ENCODE peak calls at places on chromosomes 5 and 9, in four cellular contexts. T is neuronal stem cell, I is transverse colon, R is hepatocyte. J is an unnamed sample.

GRCh38 chr9:114134827-114135396 is 20.4 kb upstream of the COL27A1 start:
- DNase-seq in T (no peak), I (no peak), R (no peak), J (no peak)

GRCh38 chr9:123434619-123435240 is 78.7 kb downstream of the CRB2 start:
- DNase-seq in T (no peak), I (no peak), R (no peak), J (no peak)

GRCh38 chr5:5270958-5271605 is 131.0 kb downstream of the ADAMTS16 start:
- DNase-seq in T (peak; percentile 12), I (peak; percentile 14), R (peak; percentile 92), J (peak; percentile 74)

GRCh38 chr5:125298258-125298657 is 551.8 kb upstream of the ZNF608 start:
- DNase-seq in T (no peak), I (no peak), R (no peak), J (no peak)

GRCh38 chr5:92889140-92889539 is 691.9 kb downstream of the NR2F1-AS1 start:
- DNase-seq in T (no peak), I (no peak), R (no peak), J (no peak)

GRCh38 chr5:135319928-135320606 is 79.0 kb downstream of the MACROH2A1 start:
- DNase-seq in T (no peak), I (no peak), R (no peak), J (no peak)

GRCh38 chr9:34493972-34494535 is 28.7 kb downstream of the ENHO start:
- DNase-seq in T (peak; percentile 70), I (peak; percentile 20), R (peak; percentile 79), J (peak; percentile 14)

GRCh38 chr9:122088880-122089567 is 4.1 kb downstream of the TTLL11 start:
- DNase-seq in T (no peak), I (no peak), R (no peak), J (no peak)

GRCh38 chr5:139686919-139687421 is 38.8 kb downstream of the CXXC5 start:
- DNase-seq in T (no peak), I (no peak), R (no peak), J (peak; percentile 54)

GRCh38 chr9:126436545-126437269 is 110.1 kb downstream of the MVB12B start:
- DNase-seq in T (no peak), I (no peak), R (no peak), J (no peak)

GRCh38 chr5:139077899-139078298 is 120.3 kb downstream of the SIL1 start:
- DNase-seq in T (no peak), I (no peak), R (no peak), J (no peak)

GRCh38 chr5:42784132-42784531 is 27.5 kb downstream of the CCDC152 start:
- DNase-seq in T (no peak), I (no peak), R (no peak), J (no peak)

GRCh38 chr5:119291056-119291455 is 64.8 kb upstream of the TNFAIP8 start:
- DNase-seq in T (no peak), I (no peak), R (no peak), J (no peak)
- H3K4me3 ChIP-seq in T (no peak overlapping the region), I (no peak overlapping the region), R (no peak overlapping the region), J (no peak overlapping the region)

GRCh38 chr9:91127653-91128052 is 234.1 kb downstream of the AUH start:
- DNase-seq in T (no peak), I (no peak), R (no peak), J (no peak)
- H3K4me1 ChIP-seq in T (no peaks in the 10 kb centered on the region), I (peaks cover 16% of the 10 kb centered on the region), R (peaks cover 5% of the 10 kb centered on the region), J (no peaks in the 10 kb centered on the region)

GRCh38 chr5:61306531-61307195 is 25.4 kb upstream of the ZSWIM6 start:
- DNase-seq in T (no peak), I (no peak), R (peak; percentile 76), J (no peak)
- H3K4me3 ChIP-seq in T (no peak overlapping the region), I (no peak overlapping the region), R (no peak overlapping the region), J (no peak overlapping the region)

DNA sequence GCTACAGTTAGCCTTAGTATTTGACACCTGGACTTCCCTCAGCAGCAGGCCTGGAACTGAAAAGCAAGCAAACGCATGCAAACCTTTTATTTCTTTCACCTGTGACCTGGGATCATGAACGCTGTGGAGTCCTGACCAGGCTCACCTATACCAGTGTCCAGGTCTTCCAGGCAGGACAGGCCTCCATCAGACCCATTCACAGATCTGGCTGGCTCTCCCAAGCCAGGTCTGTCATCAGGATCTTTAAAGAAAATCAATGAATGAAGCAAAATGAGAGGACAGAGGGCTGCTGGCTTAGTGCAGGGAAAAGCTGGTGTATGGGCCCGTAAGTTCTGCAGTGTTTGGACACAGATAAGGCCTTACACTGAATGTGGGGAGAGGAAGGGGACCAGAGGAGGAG is 96.3 kb upstream of the CPEB4 start:
- DNase-seq in T (no peak), I (no peak), R (no peak), J (no peak)
- H3K4me1 ChIP-seq in T (peaks cover 3% of the 10 kb centered on the region), I (peaks cover 24% of the 10 kb centered on the region), R (no peaks in the 10 kb centered on the region), J (peaks cover 10% of the 10 kb centered on the region)

DNA sequence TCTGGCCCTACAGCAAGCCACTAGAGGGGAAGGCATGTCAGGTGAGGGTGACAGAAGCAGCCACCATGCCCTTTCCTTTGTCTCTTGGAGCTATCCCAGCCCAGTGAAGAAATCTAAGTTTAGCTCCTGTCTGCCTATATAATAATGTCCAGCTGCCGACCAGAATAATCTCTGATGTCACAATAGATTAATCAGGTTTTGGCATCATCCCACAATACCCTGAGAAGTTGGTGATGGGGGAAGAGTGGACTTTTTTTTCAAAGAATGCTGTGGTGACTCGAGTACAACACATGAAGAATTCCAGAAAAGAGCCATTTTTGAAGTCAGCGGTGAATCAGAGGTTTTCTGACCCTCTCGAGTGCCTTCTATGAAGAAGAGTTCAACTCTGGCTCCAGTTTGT is 1.7 kb upstream of the TSLP start:
- DNase-seq in T (no peak), I (no peak), R (no peak), J (no peak)
- H3K4me3 ChIP-seq in T (no peak overlapping the region), I (no peak overlapping the region), R (no peak overlapping the region), J (no peak overlapping the region)